ENCODE peak calls at places on chromosome 21, in five cellular contexts. One of them, this sample, is unnamed. For H3K9me3, the result is how much of the 10 kb centered on the place peaks cover.

GRCh38 chr21:20031807-20032206 is 966.4 kb upstream of the NCAM2 start:
- DNase-seq in mucosa of descending colon: no peak
- DNase-seq in hepatocyte: no peak
- DNase-seq in A549: no peak
- DNase-seq in SJSA1: no peak
- DNase-seq in this sample: no peak

GRCh38 chr21:42636535-42636914 is 16.9 kb upstream of the PDE9A start:
- DNase-seq in mucosa of descending colon: no peak
- DNase-seq in hepatocyte: no peak
- DNase-seq in A549: no peak
- DNase-seq in SJSA1: no peak
- DNase-seq in this sample: no peak

GRCh38 chr21:37871121-37871862 is 45.0 kb downstream of the KCNJ6 start:
- DNase-seq in mucosa of descending colon: no peak
- DNase-seq in hepatocyte: no peak
- DNase-seq in A549: no peak
- DNase-seq in SJSA1: peak
- DNase-seq in this sample: peak

GRCh38 chr21:41706678-41707077 is 60.2 kb downstream of the RIPK4 start:
- DNase-seq in mucosa of descending colon: no peak
- DNase-seq in hepatocyte: peak
- DNase-seq in A549: no peak
- DNase-seq in SJSA1: peak
- DNase-seq in this sample: no peak

GRCh38 chr21:44999428-44999971 is 59.7 kb downstream of the SLX9 start:
- DNase-seq in mucosa of descending colon: peak
- DNase-seq in hepatocyte: no peak
- DNase-seq in A549: no peak
- DNase-seq in SJSA1: no peak
- DNase-seq in this sample: no peak

GRCh38 chr21:16534408-16535099 is 804.8 kb downstream of the USP25 start:
- DNase-seq in mucosa of descending colon: no peak
- DNase-seq in hepatocyte: peak
- DNase-seq in A549: peak
- DNase-seq in SJSA1: peak
- DNase-seq in this sample: no peak

GRCh38 chr21:44930543-44930981 is 9.3 kb upstream of the SLX9 start:
- DNase-seq in mucosa of descending colon: peak
- DNase-seq in hepatocyte: no peak
- DNase-seq in A549: no peak
- DNase-seq in SJSA1: no peak
- DNase-seq in this sample: no peak

GRCh38 chr21:46295996-46296752 is 10.0 kb downstream of the YBEY start:
- DNase-seq in mucosa of descending colon: peak
- DNase-seq in hepatocyte: peak
- DNase-seq in A549: no peak
- DNase-seq in SJSA1: no peak
- DNase-seq in this sample: no peak

GRCh38 chr21:37793660-37794059 is 122.6 kb downstream of the KCNJ6 start:
- DNase-seq in mucosa of descending colon: no peak
- DNase-seq in hepatocyte: no peak
- DNase-seq in A549: no peak
- DNase-seq in SJSA1: no peak
- DNase-seq in this sample: no peak

GRCh38 chr21:45269861-45270260 is 17.8 kb downstream of the POFUT2 start:
- DNase-seq in mucosa of descending colon: peak
- DNase-seq in hepatocyte: no peak
- DNase-seq in A549: no peak
- DNase-seq in SJSA1: no peak
- DNase-seq in this sample: no peak

GRCh38 chr21:42357307-42357706 is 6.5 kb upstream of the TFF2 start:
- DNase-seq in mucosa of descending colon: peak
- DNase-seq in hepatocyte: no peak
- DNase-seq in A549: no peak
- DNase-seq in SJSA1: no peak
- DNase-seq in this sample: no peak

GRCh38 chr21:42395910-42396625 is at the start of gene TMPRSS3:
- DNase-seq in mucosa of descending colon: no peak
- DNase-seq in hepatocyte: no peak
- DNase-seq in A549: no peak
- DNase-seq in SJSA1: no peak
- DNase-seq in this sample: no peak

GRCh38 chr21:15557925-15558324 is 171.9 kb upstream of the USP25 start:
- DNase-seq in mucosa of descending colon: no peak
- DNase-seq in hepatocyte: no peak
- DNase-seq in A549: no peak
- DNase-seq in SJSA1: no peak
- DNase-seq in this sample: no peak

GRCh38 chr21:17660862-17661261 is 48.2 kb upstream of the BTG3 start:
- DNase-seq in mucosa of descending colon: no peak
- DNase-seq in hepatocyte: no peak
- DNase-seq in A549: no peak
- DNase-seq in SJSA1: no peak
- DNase-seq in this sample: no peak

GRCh38 chr21:42564561-42564971 is 50.9 kb downstream of the SLC37A1 start:
- DNase-seq in mucosa of descending colon: peak
- DNase-seq in hepatocyte: no peak
- DNase-seq in A549: no peak
- DNase-seq in SJSA1: no peak
- DNase-seq in this sample: no peak

GRCh38 chr21:45303111-45303615 is 15.5 kb upstream of the POFUT2 start:
- DNase-seq in mucosa of descending colon: peak
- DNase-seq in hepatocyte: no peak
- DNase-seq in A549: no peak
- DNase-seq in SJSA1: no peak
- DNase-seq in this sample: no peak

GRCh38 chr21:21163904-21164303 is 165.7 kb downstream of the NCAM2 start:
- DNase-seq in mucosa of descending colon: no peak
- DNase-seq in hepatocyte: peak
- DNase-seq in A549: peak
- DNase-seq in SJSA1: peak
- DNase-seq in this sample: peak

GRCh38 chr21:24375201-24375600 is 1232.1 kb downstream of the MRPL39 start:
- DNase-seq in mucosa of descending colon: no peak
- DNase-seq in hepatocyte: no peak
- DNase-seq in A549: no peak
- DNase-seq in SJSA1: no peak
- DNase-seq in this sample: no peak

GRCh38 chr21:21673959-21674358 is 675.8 kb downstream of the NCAM2 start:
- DNase-seq in mucosa of descending colon: no peak
- DNase-seq in hepatocyte: no peak
- DNase-seq in A549: no peak
- DNase-seq in SJSA1: no peak
- DNase-seq in this sample: no peak

GRCh38 chr21:17578162-17578561 is 34.5 kb downstream of the BTG3 start:
- DNase-seq in mucosa of descending colon: no peak
- DNase-seq in hepatocyte: no peak
- DNase-seq in A549: no peak
- DNase-seq in SJSA1: no peak
- DNase-seq in this sample: no peak

GRCh38 chr21:45471229-45472052 is 66.5 kb downstream of the COL18A1 start:
- DNase-seq in mucosa of descending colon: no peak
- DNase-seq in hepatocyte: peak
- DNase-seq in A549: no peak
- DNase-seq in SJSA1: peak
- DNase-seq in this sample: peak

GRCh38 chr21:26811031-26811430 is 34.2 kb downstream of the ADAMTS1 start:
- DNase-seq in mucosa of descending colon: no peak
- DNase-seq in hepatocyte: no peak
- DNase-seq in A549: no peak
- DNase-seq in SJSA1: peak
- DNase-seq in this sample: no peak

GRCh38 chr21:38721983-38722382 is 83.7 kb upstream of the ETS2 start:
- DNase-seq in mucosa of descending colon: no peak
- DNase-seq in hepatocyte: no peak
- DNase-seq in A549: no peak
- DNase-seq in SJSA1: no peak
- DNase-seq in this sample: no peak

GRCh38 chr21:45578811-45579381 is 36.7 kb upstream of the SLC19A1 start:
- DNase-seq in mucosa of descending colon: no peak
- DNase-seq in hepatocyte: no peak
- DNase-seq in A549: no peak
- DNase-seq in SJSA1: no peak
- DNase-seq in this sample: no peak

GRCh38 chr21:46532080-46532479 is 72.8 kb downstream of the S100B start:
- DNase-seq in mucosa of descending colon: no peak
- DNase-seq in hepatocyte: no peak
- DNase-seq in A549: no peak
- DNase-seq in SJSA1: no peak
- DNase-seq in this sample: no peak

GRCh38 chr21:29300547-29301138 is 1.9 kb downstream of the BACH1 start:
- DNase-seq in mucosa of descending colon: no peak
- DNase-seq in hepatocyte: no peak
- DNase-seq in A549: no peak
- DNase-seq in SJSA1: no peak
- DNase-seq in this sample: no peak

GRCh38 chr21:41802684-41803083 is 35.8 kb upstream of the RIPK4 start:
- DNase-seq in mucosa of descending colon: no peak
- DNase-seq in hepatocyte: no peak
- DNase-seq in A549: no peak
- DNase-seq in SJSA1: no peak
- DNase-seq in this sample: no peak

GRCh38 chr21:27043377-27043776 is 76.5 kb upstream of the ADAMTS5 start:
- DNase-seq in mucosa of descending colon: no peak
- DNase-seq in hepatocyte: no peak
- DNase-seq in A549: no peak
- DNase-seq in SJSA1: no peak
- DNase-seq in this sample: no peak

GRCh38 chr21:29064850-29065481 is 8.5 kb downstream of the CCT8 start:
- DNase-seq in mucosa of descending colon: no peak
- DNase-seq in hepatocyte: no peak
- DNase-seq in A549: no peak
- DNase-seq in SJSA1: no peak
- DNase-seq in this sample: no peak

GRCh38 chr21:29613021-29613420 is 314.3 kb downstream of the BACH1 start:
- DNase-seq in mucosa of descending colon: no peak
- DNase-seq in hepatocyte: no peak
- DNase-seq in A549: no peak
- DNase-seq in SJSA1: no peak
- DNase-seq in this sample: no peak

GRCh38 chr21:29217818-29218252 is 80.9 kb upstream of the BACH1 start:
- DNase-seq in mucosa of descending colon: no peak
- DNase-seq in hepatocyte: peak
- DNase-seq in A549: peak
- DNase-seq in SJSA1: peak
- DNase-seq in this sample: peak

GRCh38 chr21:38460171-38460742 is 38.0 kb downstream of the ERG start:
- DNase-seq in mucosa of descending colon: no peak
- DNase-seq in hepatocyte: no peak
- DNase-seq in A549: no peak
- DNase-seq in SJSA1: peak
- DNase-seq in this sample: no peak

GRCh38 chr21:30408782-30409494 is 13.1 kb downstream of the KRTAP13-1 start:
- DNase-seq in mucosa of descending colon: peak
- DNase-seq in hepatocyte: peak
- DNase-seq in A549: peak
- DNase-seq in SJSA1: peak
- DNase-seq in this sample: no peak

GRCh38 chr21:16792155-16792554 is 720.7 kb upstream of the CXADR start:
- DNase-seq in mucosa of descending colon: no peak
- DNase-seq in hepatocyte: no peak
- DNase-seq in A549: no peak
- DNase-seq in SJSA1: no peak
- DNase-seq in this sample: no peak

DNA sequence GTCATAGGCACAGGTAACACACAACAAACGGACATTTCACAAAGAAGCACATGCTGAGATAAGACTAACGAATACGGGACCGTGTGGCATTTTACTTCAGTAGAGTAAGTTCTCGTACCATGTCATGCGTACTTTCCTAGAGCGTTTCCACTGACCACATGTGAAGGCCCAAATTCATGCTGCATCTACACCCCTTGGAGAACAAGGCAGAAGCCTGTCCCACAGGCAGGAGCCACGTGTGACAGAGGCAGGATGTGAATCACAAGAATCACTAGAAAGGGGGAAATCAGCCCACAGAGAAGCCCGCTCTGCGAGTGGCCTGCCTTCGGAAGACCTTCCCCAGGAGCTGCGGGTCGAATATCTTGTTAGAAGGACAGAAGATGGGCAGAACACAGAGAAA is 41.8 kb downstream of the URB1 start:
- DNase-seq in mucosa of descending colon: no peak
- DNase-seq in hepatocyte: no peak
- DNase-seq in A549: no peak
- DNase-seq in SJSA1: no peak
- DNase-seq in this sample: no peak
- H3K4me3 ChIP-seq in mucosa of descending colon: no peak
- H3K4me3 ChIP-seq in hepatocyte: no peak
- H3K4me3 ChIP-seq in A549: no peak
- H3K4me3 ChIP-seq in SJSA1: no peak
- H3K4me3 ChIP-seq in this sample: no peak

GRCh38 chr21:39843483-39843882 is 23.8 kb upstream of the PCP4 start:
- DNase-seq in mucosa of descending colon: no peak
- DNase-seq in hepatocyte: no peak
- DNase-seq in A549: no peak
- DNase-seq in SJSA1: no peak
- DNase-seq in this sample: no peak
- H3K9me3 ChIP-seq in mucosa of descending colon: under half
- H3K9me3 ChIP-seq in hepatocyte: under half
- H3K9me3 ChIP-seq in A549: under half
- H3K9me3 ChIP-seq in SJSA1: under half
- H3K9me3 ChIP-seq in this sample: under half

GRCh38 chr21:43919871-43920801 is 55.1 kb downstream of the AGPAT3 start:
- DNase-seq in mucosa of descending colon: peak
- DNase-seq in hepatocyte: peak
- DNase-seq in A549: no peak
- DNase-seq in SJSA1: no peak
- DNase-seq in this sample: no peak
- H3K4me3 ChIP-seq in mucosa of descending colon: no peak
- H3K4me3 ChIP-seq in hepatocyte: no peak
- H3K4me3 ChIP-seq in A549: no peak
- H3K4me3 ChIP-seq in SJSA1: no peak
- H3K4me3 ChIP-seq in this sample: no peak

GRCh38 chr21:32422064-32422463 is 9.6 kb downstream of the EVA1C start:
- DNase-seq in mucosa of descending colon: no peak
- DNase-seq in hepatocyte: no peak
- DNase-seq in A549: no peak
- DNase-seq in SJSA1: no peak
- DNase-seq in this sample: no peak
- H3K9me3 ChIP-seq in mucosa of descending colon: under half
- H3K9me3 ChIP-seq in hepatocyte: under half
- H3K9me3 ChIP-seq in A549: under half
- H3K9me3 ChIP-seq in SJSA1: under half
- H3K9me3 ChIP-seq in this sample: under half

GRCh38 chr21:36694593-36695282 is 4.2 kb upstream of the SIM2 start:
- DNase-seq in mucosa of descending colon: no peak
- DNase-seq in hepatocyte: no peak
- DNase-seq in A549: no peak
- DNase-seq in SJSA1: no peak
- DNase-seq in this sample: no peak
- H3K4me3 ChIP-seq in mucosa of descending colon: no peak
- H3K4me3 ChIP-seq in hepatocyte: no peak
- H3K4me3 ChIP-seq in A549: no peak
- H3K4me3 ChIP-seq in SJSA1: no peak
- H3K4me3 ChIP-seq in this sample: no peak

GRCh38 chr21:7952648-7953047 is 2568.7 kb upstream of the TPTE start:
- DNase-seq in mucosa of descending colon: no peak
- DNase-seq in hepatocyte: no peak
- DNase-seq in A549: no peak
- DNase-seq in SJSA1: no peak
- DNase-seq in this sample: no peak
- H3K9me3 ChIP-seq in mucosa of descending colon: half or more
- H3K9me3 ChIP-seq in hepatocyte: half or more
- H3K9me3 ChIP-seq in A549: under half
- H3K9me3 ChIP-seq in SJSA1: half or more
- H3K9me3 ChIP-seq in this sample: half or more